ENCODE peak calls at places on chromosomes 12 and 14, in six cellular contexts. F is progenitor cell of endocrine pancreas, J is prostate gland, K is fibroblast of lung, S is EL, M is NCI-H2081 treated with DMSO at 0.1 percent for 48 hours. L is an unnamed sample.

GRCh38 chr14:68685419-68686211 is 107.3 kb downstream of the ZFP36L1 start:
- DNase-seq in S (peak), J (no peak), M (no peak), K (peak), F (no peak), L (peak)

GRCh38 chr12:118023461-118023860 is 7.0 kb downstream of the RFC5 start:
- DNase-seq in S (no peak), M (no peak), F (no peak), K (no peak), J (no peak), L (no peak)

GRCh38 chr12:6070472-6071257 is 53.8 kb downstream of the VWF start:
- DNase-seq in M (no peak), S (no peak), F (no peak), K (no peak), J (peak), L (no peak)

GRCh38 chr12:93245543-93245942 is 132.2 kb upstream of the NUDT4 start:
- DNase-seq in S (no peak), M (no peak), F (no peak), K (no peak), J (no peak), L (no peak)

GRCh38 chr14:88983755-88984154 is 159.3 kb downstream of the TTC8 start:
- DNase-seq in M (no peak), F (no peak), S (peak), J (no peak), K (peak), L (peak)

GRCh38 chr14:44989497-44990440 is 27.8 kb downstream of the TOGARAM1 start:
- DNase-seq in K (no peak), M (no peak), F (no peak), S (no peak), J (no peak), L (no peak)

GRCh38 chr12:82730832-82731497 is 44.3 kb downstream of the TMTC2 start:
- DNase-seq in S (no peak), M (peak), J (no peak), K (peak), F (no peak), L (no peak)

GRCh38 chr14:28243600-28243999 is 523.0 kb upstream of the FOXG1 start:
- DNase-seq in J (no peak), K (peak), S (no peak), M (no peak), F (no peak), L (peak)